ENCODE peak calls at places on chromosomes 4 and X, in four cellular contexts. Z is naive thymus-derived CD4-positive, alpha-beta T cell; C is CD8-positive, alpha-beta T cell; G is suprapubic skin. Q is an unnamed sample.
A peak's percentile ranks its signal among the peaks of the same experiment; 100 is the strongest.

GRCh38 chr4:182062936-182063335 is 180.3 kb upstream of the TENM3 start:
- DNase-seq in C (no peak), G (no peak), Z (no peak), Q (no peak)

GRCh38 chr4:54961357-54961975 is 163.9 kb downstream of the KDR start:
- DNase-seq in Z (peak; percentile 34), G (no peak), C (no peak), Q (no peak)

GRCh38 chr4:105145913-105146285 is 777 bp upstream of the TET2 start:
- DNase-seq in C (peak; percentile 48), G (peak; percentile 64), Z (peak; percentile 39), Q (peak; percentile 23)

GRCh38 chr4:8409271-8410065 is 31.1 kb downstream of the ACOX3 start:
- DNase-seq in G (no peak), Z (no peak), C (peak; percentile 91), Q (peak; percentile 85)

GRCh38 chr4:23923141-23923540 is 33.3 kb upstream of the PPARGC1A start:
- DNase-seq in G (no peak), Z (no peak), C (no peak), Q (no peak)

GRCh38 chrX:46630141-46630540 is 56.6 kb downstream of the CHST7 start:
- DNase-seq in Z (no peak), G (no peak), C (no peak), Q (no peak)

GRCh38 chr4:126777649-126778048 is 855.1 kb upstream of the INTU start:
- DNase-seq in G (no peak), Z (no peak), C (no peak), Q (no peak)

GRCh38 chr4:98930311-98930865 is 1.5 kb upstream of the EIF4E start:
- DNase-seq in G (no peak), Z (peak; percentile 5), C (no peak), Q (no peak)

GRCh38 chr4:145731026-145731425 is 51.1 kb downstream of the C4orf51 start:
- DNase-seq in C (no peak), Z (no peak), G (no peak), Q (no peak)

GRCh38 chrX:9948406-9948805 is 18.8 kb upstream of the CLDN34 start:
- DNase-seq in Z (no peak), G (no peak), C (no peak), Q (no peak)

GRCh38 chr4:107618656-107619055 is 101.4 kb downstream of the PAPSS1 start:
- DNase-seq in Z (no peak), G (no peak), C (no peak), Q (no peak)

GRCh38 chrX:68665502-68665901 is 18.0 kb downstream of the STARD8 start:
- DNase-seq in Z (no peak), G (no peak), C (no peak), Q (no peak)

GRCh38 chr4:184383497-184384055 is 90.8 kb downstream of the IRF2 start:
- DNase-seq in Z (no peak), G (no peak), C (no peak), Q (no peak)

GRCh38 chrX:119292445-119292844 is 56.4 kb downstream of the PGRMC1 start:
- DNase-seq in C (no peak), Z (no peak), G (no peak), Q (no peak)

GRCh38 chr4:39319678-39320077 is 46.5 kb downstream of the RFC1 start:
- DNase-seq in C (no peak), G (no peak), Z (no peak), Q (no peak)

GRCh38 chr4:168864831-168865541 is 145.1 kb downstream of the CBR4 start:
- DNase-seq in C (no peak), G (no peak), Z (no peak), Q (no peak)

GRCh38 chr4:120858776-120859175 is 63.8 kb downstream of the PRDM5 start:
- DNase-seq in G (no peak), C (no peak), Z (no peak), Q (no peak)

GRCh38 chr4:26288308-26288982 is 32.4 kb upstream of the RBPJ start:
- DNase-seq in C (no peak), G (no peak), Z (no peak), Q (no peak)

DNA sequence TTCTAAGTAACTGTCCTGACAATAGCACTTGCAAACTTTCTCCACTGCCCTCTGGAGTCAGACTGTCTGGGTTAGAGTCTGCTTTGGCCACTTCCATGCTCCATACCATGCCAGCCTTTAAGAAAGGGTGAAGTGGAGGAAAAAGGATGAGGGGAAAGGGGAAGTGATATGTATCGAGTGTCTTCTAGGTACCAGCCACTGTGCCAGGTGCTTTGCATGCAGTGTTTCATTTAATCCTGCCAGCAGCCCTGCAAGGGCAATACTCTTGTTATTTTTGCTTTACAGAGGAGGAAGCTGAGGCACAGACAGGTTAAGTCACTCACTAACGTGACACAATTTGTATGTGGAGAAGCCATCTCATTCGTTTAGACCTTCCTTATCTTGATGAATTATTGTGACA is 55.6 kb downstream of the RTL9 start:
- DNase-seq in Z (no peak), C (no peak), G (no peak), Q (no peak)
- H3K27ac ChIP-seq in Z (no peak overlapping the region), C (no peak overlapping the region), G (no peak overlapping the region), Q (no peak overlapping the region)

GRCh38 chr4:1711906-1712215 is 258 bp downstream of the SLBP start:
- DNase-seq in Z (no peak), G (no peak), C (no peak), Q (no peak)
- H3K4me1 ChIP-seq in Z (peaks cover 32% of the 10 kb centered on the region), G (peaks cover 66% of the 10 kb centered on the region), C (peaks cover 42% of the 10 kb centered on the region), Q (peaks cover 51% of the 10 kb centered on the region)

GRCh38 chr4:76677571-76678326 is 220.2 kb downstream of the SOWAHB start:
- DNase-seq in Z (no peak), G (no peak), C (no peak), Q (no peak)
- H3K27ac ChIP-seq in Z (no peak overlapping the region), G (peak overlapping the region; percentile 57), C (no peak overlapping the region), Q (no peak overlapping the region)

GRCh38 chr4:12729384-12729783 is 754.8 kb downstream of the RAB28 start:
- DNase-seq in Z (no peak), C (no peak), G (no peak), Q (no peak)

GRCh38 chr4:12723849-12724447 is 760.2 kb downstream of the RAB28 start:
- DNase-seq in C (no peak), G (no peak), Z (no peak), Q (no peak)

GRCh38 chr4:12724520-12724919 is 759.6 kb downstream of the RAB28 start:
- DNase-seq in Z (no peak), C (no peak), G (no peak), Q (no peak)
- H3K4me1 ChIP-seq in Z (no peaks in the 10 kb centered on the region), C (no peaks in the 10 kb centered on the region), G (no peaks in the 10 kb centered on the region), Q (no peaks in the 10 kb centered on the region)

GRCh38 chr4:113106076-113106475 is 56.6 kb downstream of the ANK2 start:
- DNase-seq in Z (no peak), G (no peak), C (no peak), Q (no peak)
- H3K27ac ChIP-seq in Z (no peak overlapping the region), G (no peak overlapping the region), C (no peak overlapping the region), Q (no peak overlapping the region)

DNA sequence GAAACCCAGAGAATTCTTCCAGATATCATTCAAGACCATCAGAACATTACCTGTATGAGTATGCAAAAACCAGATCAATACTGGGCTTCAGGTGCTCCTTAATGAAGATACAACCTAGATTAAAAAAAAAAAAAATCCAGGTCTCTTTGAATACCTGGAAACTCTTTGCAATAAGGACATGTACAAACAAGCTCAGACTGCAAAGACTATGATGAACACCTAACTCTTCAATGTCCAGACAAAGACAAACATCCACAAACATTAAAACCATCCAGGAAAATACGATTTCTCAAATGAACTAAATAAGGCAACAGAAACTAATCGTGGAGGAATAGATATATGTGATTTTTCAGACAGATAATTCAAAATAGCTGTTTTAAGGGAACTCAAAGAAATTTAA is 38.7 kb downstream of the NLRP2B start:
- DNase-seq in C (no peak), G (no peak), Z (no peak), Q (no peak)
- H3K4me1 ChIP-seq in C (no peaks in the 10 kb centered on the region), G (no peaks in the 10 kb centered on the region), Z (no peaks in the 10 kb centered on the region), Q (no peaks in the 10 kb centered on the region)

DNA sequence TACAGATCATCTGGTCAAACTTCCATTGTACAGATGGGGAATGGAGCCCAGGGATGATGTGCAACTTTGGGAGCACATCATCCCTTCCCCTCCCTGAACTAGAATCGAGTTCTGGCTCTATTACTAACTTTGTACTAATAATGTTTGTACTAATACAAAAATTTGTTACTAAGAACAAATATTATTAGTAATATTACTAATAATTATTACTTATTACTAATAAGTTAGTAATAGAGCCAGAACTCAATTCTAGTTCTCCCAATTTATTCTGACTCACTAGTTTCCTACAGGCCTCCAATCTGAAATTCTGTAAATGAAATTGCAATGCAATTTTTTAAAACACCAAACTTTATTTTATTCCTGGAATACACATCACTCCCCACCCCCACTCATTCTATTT is 47.9 kb upstream of the CD40LG start:
- DNase-seq in G (no peak), Z (no peak), C (no peak), Q (no peak)
- H3K27ac ChIP-seq in G (no peak overlapping the region), Z (no peak overlapping the region), C (no peak overlapping the region), Q (no peak overlapping the region)

Q was measured in CD8-positive, alpha-beta memory T cell.